ENCODE peak calls at places on chromosomes 1 and 21, in four cellular contexts. X is fibroblast of lung, I is GM10248, C is AG04450. Q is an unnamed sample.

GRCh38 chr21:44930543-44930981 is 9.3 kb upstream of the SLX9 start:
- DNase-seq in X (no peak), C (no peak), I (no peak), Q (no peak)

GRCh38 chr1:167223144-167224103 is 2.7 kb downstream of the POU2F1 start:
- DNase-seq in C (no peak), I (no peak), X (peak), Q (no peak)

GRCh38 chr1:239303289-239303688 is 83.1 kb upstream of the CHRM3 start:
- DNase-seq in X (no peak), C (no peak), I (no peak), Q (no peak)

GRCh38 chr1:61082336-61083013 is at the start of gene NFIA:
- DNase-seq in X (peak), C (no peak), I (peak), Q (no peak)

GRCh38 chr1:209899948-209900347 is 38.1 kb upstream of the SYT14 start:
- DNase-seq in C (no peak), X (peak), I (peak), Q (no peak)

GRCh38 chr1:58745086-58745485 is 38.8 kb downstream of the JUN start:
- DNase-seq in C (no peak), X (peak), I (no peak), Q (no peak)

GRCh38 chr1:222546548-222547259 is 1.2 kb downstream of the HHIPL2 start:
- DNase-seq in X (peak), C (peak), I (no peak), Q (peak)

GRCh38 chr1:214281902-214282695 is 1.1 kb downstream of the SMYD2 start:
- DNase-seq in C (peak), X (peak), I (no peak), Q (no peak)

GRCh38 chr1:70667771-70668170 is 256.7 kb downstream of the CTH start:
- DNase-seq in I (no peak), X (no peak), C (no peak), Q (no peak)

GRCh38 chr1:226626577-226626956 is 78.0 kb downstream of the STUM start:
- DNase-seq in X (peak), I (peak), C (no peak), Q (no peak)

GRCh38 chr1:228405200-228405978 is 1.2 kb downstream of the TRIM11 start:
- DNase-seq in X (no peak), I (no peak), C (no peak), Q (no peak)

GRCh38 chr21:15850645-15851044 is 120.9 kb downstream of the USP25 start:
- DNase-seq in C (no peak), X (peak), I (no peak), Q (no peak)

GRCh38 chr1:45326627-45327591 is at the start of gene HPDL:
- DNase-seq in X (peak), C (no peak), I (peak), Q (no peak)

GRCh38 chr1:241593186-241593585 is 47.0 kb downstream of the CHML start:
- DNase-seq in I (no peak), X (peak), C (no peak), Q (no peak)

GRCh38 chr1:25858494-25858893 is 763 bp downstream of the AUNIP start:
- DNase-seq in C (no peak), X (no peak), I (no peak), Q (no peak)

GRCh38 chr21:16192900-16193299 is 463.1 kb downstream of the USP25 start:
- DNase-seq in C (no peak), X (peak), I (no peak), Q (no peak)

GRCh38 chr21:32524010-32524719 is 61.2 kb downstream of the TCP10L start:
- DNase-seq in X (peak), I (no peak), C (no peak), Q (peak)

GRCh38 chr1:47106792-47107191 is 30.4 kb upstream of the CYP4A22 start:
- DNase-seq in X (no peak), I (no peak), C (no peak), Q (no peak)

GRCh38 chr1:69567847-69568434 is at the start of gene LRRC7:
- DNase-seq in X (peak), C (no peak), I (peak), Q (no peak)

GRCh38 chr21:31866077-31866511 is 6.7 kb upstream of the HUNK start:
- DNase-seq in X (peak), C (peak), I (peak), Q (peak)

GRCh38 chr21:36388835-36389234 is 3.6 kb downstream of the CHAF1B start:
- DNase-seq in X (peak), I (peak), C (no peak), Q (no peak)

GRCh38 chr1:179082308-179083030 is 599 bp downstream of the TOR3A start:
- DNase-seq in I (peak), C (no peak), X (no peak), Q (no peak)

GRCh38 chr1:21139601-21140000 is 37.1 kb downstream of the EIF4G3 start:
- DNase-seq in C (no peak), I (no peak), X (no peak), Q (no peak)

GRCh38 chr1:234925440-234926251 is 203.0 kb downstream of the TOMM20 start:
- DNase-seq in I (no peak), X (peak), C (peak), Q (peak)

GRCh38 chr21:34519013-34519412 is 7.0 kb upstream of the KCNE1 start:
- DNase-seq in C (no peak), I (no peak), X (no peak), Q (no peak)

DNA sequence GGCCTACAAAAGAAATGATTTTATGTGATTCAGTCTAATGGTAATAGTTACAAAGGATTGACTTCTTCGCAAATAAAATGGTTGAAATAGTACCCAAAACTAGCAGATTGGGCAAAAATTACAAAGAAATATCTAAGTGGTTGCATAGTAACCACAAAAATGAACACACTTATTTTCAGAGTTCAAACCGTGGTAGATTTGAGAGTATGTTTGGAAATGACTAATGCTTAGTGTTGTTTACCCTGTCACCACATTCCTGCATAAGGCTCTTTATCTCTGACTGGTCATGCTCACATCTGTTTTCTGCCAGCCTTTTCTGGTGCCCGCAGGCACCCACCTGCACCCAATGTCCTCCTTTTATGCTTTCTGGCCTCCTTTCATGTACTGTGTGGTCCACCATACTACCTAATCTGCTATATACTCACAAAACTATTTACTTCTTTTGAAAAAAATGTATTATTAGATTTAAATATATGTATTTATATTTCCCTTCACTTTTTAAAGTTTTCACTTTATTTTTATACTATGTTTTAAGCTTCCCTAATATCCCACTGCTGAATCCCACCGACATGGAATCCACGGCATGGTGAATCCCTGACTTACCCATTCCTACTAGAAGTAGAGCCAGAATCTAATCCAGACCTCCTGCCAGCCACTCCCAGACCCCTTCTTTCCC is 30.3 kb downstream of the PTPRC start:
- DNase-seq in I (peak), X (peak), C (peak), Q (peak)
- TF ChIP-seq CTCF in I (no peak), X (no peak), C (no peak), Q (no peak)

DNA sequence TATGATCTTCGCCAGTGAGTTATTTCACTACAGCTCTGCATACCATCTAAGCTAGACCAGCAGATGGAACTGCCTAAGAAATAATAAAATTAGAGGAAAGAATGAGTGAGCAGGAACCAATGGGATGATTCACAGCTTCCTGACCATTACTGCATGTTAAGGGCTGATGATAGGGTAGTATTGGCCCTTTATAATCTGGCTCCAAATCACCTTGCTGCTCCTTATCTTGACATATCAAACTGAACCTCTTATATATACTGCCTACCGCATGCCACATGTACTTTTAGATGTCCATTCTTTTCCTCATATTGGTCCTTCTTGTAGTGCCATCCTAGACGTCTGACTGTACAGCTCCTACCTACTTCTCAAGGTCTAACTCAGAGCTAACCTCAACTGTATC is 524.4 kb downstream of the DPYD start:
- DNase-seq in I (no peak), X (peak), C (no peak), Q (no peak)
- TF ChIP-seq CTCF in I (no peak), X (no peak), C (no peak), Q (no peak)

GRCh38 chr1:53060580-53060979 is 1.4 kb upstream of the PODN start:
- DNase-seq in C (peak), I (no peak), X (peak), Q (peak)

GRCh38 chr1:53063744-53064515 is 1.9 kb downstream of the PODN start:
- DNase-seq in I (peak), C (no peak), X (no peak), Q (no peak)

GRCh38 chr1:53061859-53062714 is at the start of gene PODN:
- DNase-seq in I (peak), C (no peak), X (peak), Q (no peak)

GRCh38 chr1:53061123-53061858 is 722 bp upstream of the PODN start:
- DNase-seq in X (no peak), C (no peak), I (no peak), Q (no peak)

DNA sequence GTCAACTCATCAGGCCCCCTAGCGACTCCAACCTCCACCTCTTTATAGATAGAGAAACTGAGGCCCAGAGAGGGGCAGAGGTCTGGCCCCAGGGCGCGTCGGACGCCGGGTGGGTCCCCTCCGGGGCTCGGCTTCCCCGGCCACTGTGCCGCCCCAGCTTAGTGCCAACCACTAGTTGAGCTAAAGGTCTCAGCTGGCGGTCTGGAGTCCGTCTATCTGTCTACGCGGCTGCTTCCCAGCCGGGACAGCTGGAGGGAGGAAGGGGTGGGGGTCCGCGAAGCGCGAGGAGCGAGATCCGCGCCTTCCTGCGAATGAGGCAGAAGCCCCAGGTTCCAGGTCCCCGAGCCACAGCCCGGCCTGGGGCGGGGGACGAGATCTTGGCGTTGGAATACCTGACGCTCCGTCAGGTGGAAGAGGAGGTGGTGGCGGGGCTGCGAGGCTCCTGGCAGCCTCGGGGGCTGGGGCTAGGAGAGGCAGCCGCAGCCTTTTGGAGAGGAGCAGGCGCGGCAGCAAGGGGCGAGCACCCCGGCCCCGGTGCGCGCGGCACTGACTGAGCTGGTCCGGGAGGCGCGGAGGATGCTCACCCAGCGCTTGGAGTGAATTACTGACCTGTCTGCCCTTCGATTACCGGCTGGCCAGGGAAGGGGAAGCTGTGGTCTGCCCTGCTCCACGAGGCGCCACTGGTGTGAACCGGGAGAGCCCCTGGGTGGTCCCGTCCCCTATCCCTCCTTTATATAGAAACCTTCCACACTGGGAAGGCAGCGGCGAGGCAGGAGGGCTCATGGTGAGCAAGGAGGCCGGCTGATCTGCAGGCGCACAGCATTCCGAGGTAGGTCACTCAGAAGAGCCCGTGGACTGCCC is 948 bp downstream of the PODN start:
- DNase-seq in C (no peak), I (peak), X (no peak), Q (no peak)
- TF ChIP-seq CTCF in C (no peak), I (no peak), X (peak), Q (peak)

GRCh38 chr1:27655151-27655929 is 16.7 kb downstream of the IFI6 start:
- DNase-seq in C (no peak), I (no peak), X (no peak), Q (no peak)

GRCh38 chr1:27652505-27652904 is 17.5 kb upstream of the FGR start:
- DNase-seq in X (no peak), C (no peak), I (no peak), Q (no peak)

GRCh38 chr1:27658951-27659496 is 13.0 kb downstream of the IFI6 start:
- DNase-seq in C (no peak), X (peak), I (peak), Q (no peak)

GRCh38 chr1:27659497-27660299 is 12.3 kb downstream of the IFI6 start:
- DNase-seq in I (peak), X (peak), C (no peak), Q (no peak)

DNA sequence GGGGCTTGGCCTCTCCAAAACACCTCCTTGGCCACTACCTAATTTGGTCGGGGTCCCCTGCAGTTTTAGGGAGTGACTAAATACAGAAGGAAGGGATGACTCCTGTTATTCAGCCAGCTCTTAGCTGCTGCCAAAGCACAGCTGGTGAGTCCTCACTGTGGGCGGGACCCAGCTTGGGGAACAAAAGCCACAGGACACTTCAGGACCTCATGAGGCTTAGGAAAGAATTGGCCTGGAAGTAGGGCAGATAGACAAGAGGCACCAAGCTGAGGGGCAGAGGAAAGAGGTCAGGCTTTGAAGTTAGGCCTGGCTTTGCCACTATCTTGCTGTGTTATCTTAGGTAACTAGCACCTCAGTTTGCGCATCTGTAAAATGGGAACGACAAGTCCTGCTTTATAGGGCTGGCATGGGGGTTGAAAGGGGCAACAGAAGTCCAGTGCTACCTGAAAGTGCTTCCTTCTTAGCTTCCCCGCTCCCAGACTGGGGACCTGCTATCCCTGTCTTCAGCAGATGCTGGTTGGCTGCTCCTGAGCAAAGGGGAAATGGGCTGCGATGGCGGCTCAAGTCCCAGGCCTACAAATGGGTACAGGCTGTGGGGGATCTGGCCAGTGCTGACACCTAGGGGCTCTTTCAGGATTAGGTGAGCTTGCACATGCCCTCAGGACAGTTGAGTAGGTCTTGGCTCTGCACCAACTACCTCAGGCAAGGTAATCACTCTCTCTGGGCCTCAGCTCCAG is 15.7 kb downstream of the IFI6 start:
- DNase-seq in X (peak), I (no peak), C (no peak), Q (no peak)
- TF ChIP-seq CTCF in X (no peak), I (no peak), C (no peak), Q (no peak)

GRCh38 chr1:117712598-117712997 is 106.8 kb downstream of the TENT5C start:
- DNase-seq in X (no peak), C (no peak), I (no peak), Q (no peak)

GRCh38 chr1:117708323-117709288 is 102.8 kb downstream of the TENT5C start:
- DNase-seq in I (no peak), C (no peak), X (no peak), Q (no peak)

GRCh38 chr1:117709398-117709797 is 103.5 kb downstream of the TENT5C start:
- DNase-seq in X (peak), I (no peak), C (no peak), Q (no peak)

GRCh38 chr1:117707371-117707770 is 101.5 kb downstream of the TENT5C start:
- DNase-seq in C (no peak), X (no peak), I (no peak), Q (no peak)

GRCh38 chr1:117710710-117711109 is 104.9 kb downstream of the TENT5C start:
- DNase-seq in I (no peak), C (no peak), X (no peak), Q (no peak)
- TF ChIP-seq CTCF in I (peak), C (peak), X (peak), Q (peak)